ENCODE peak calls at places on chromosomes 7 and 10, in nine cellular contexts. G is lower lobe of right lung; D is mesendoderm; Y is left ventricle myocardium inferior; W is nephron progenitor cell; I is naive thymus-derived CD8-positive, alpha-beta T cell; Z is SIG-M5; M is heart left ventricle; X is neural crest cell. R is an unnamed sample.

GRCh38 chr7:147207988-147208387 is 1091.4 kb downstream of the CNTNAP2 start:
- DNase-seq in G (no peak), D (peak; percentile 36), Y (no peak), W (no peak), I (no peak), Z (no peak), M (no peak), X (no peak), R (no peak)

GRCh38 chr7:42012786-42013360 is 224.1 kb downstream of the GLI3 start:
- DNase-seq in G (no peak), D (no peak), Y (no peak), W (no peak), I (no peak), Z (no peak), M (no peak), X (no peak), R (no peak)

GRCh38 chr7:44307905-44308740 is 17.3 kb downstream of the CAMK2B start:
- DNase-seq in G (no peak), D (no peak), Y (no peak), W (no peak), I (no peak), Z (no peak), M (no peak), X (peak; percentile 1), R (no peak)

GRCh38 chr10:22434521-22434920 is 89.2 kb downstream of the SPAG6 start:
- DNase-seq in G (no peak), D (no peak), Y (no peak), W (no peak), I (no peak), Z (no peak), M (no peak), X (no peak), R (no peak)

GRCh38 chr7:19011212-19011611 is 106.2 kb downstream of the TWIST1 start:
- DNase-seq in G (no peak), D (no peak), Y (no peak), W (no peak), I (no peak), Z (no peak), M (no peak), X (no peak), R (no peak)

GRCh38 chr7:47405286-47405904 is 176.5 kb downstream of the TNS3 start:
- DNase-seq in G (no peak), D (no peak), Y (no peak), W (no peak), I (no peak), Z (no peak), M (no peak), X (no peak), R (no peak)

GRCh38 chr10:132504501-132505272 is 32.9 kb upstream of the INPP5A start:
- DNase-seq in G (peak; percentile 30), D (no peak), Y (no peak), W (no peak), I (no peak), Z (no peak), M (no peak), X (no peak), R (no peak)

GRCh38 chr10:88389456-88389855 is 193.7 kb downstream of the RNLS start:
- DNase-seq in G (no peak), D (peak; percentile 42), Y (no peak), W (peak; percentile 9), I (peak; percentile 15), Z (no peak), M (peak; percentile 16), X (peak; percentile 18), R (no peak)

GRCh38 chr7:111650456-111650999 is 88.2 kb upstream of the IMMP2L start:
- DNase-seq in G (no peak), D (no peak), Y (no peak), W (no peak), I (no peak), Z (no peak), M (no peak), X (no peak), R (no peak)